ENCODE peak calls at places on chromosomes 16 and 17, in five cellular contexts. One of them, this sample, is unnamed.

GRCh38 chr17:54257440-54257839 is 434.7 kb downstream of the KIF2B start:
- DNase-seq in EL: no peak
- DNase-seq in effector memory CD4-positive, alpha-beta T cell: no peak
- DNase-seq in GM12891: no peak
- DNase-seq in fibroblast of the aortic adventitia: no peak
- DNase-seq in this sample: no peak

GRCh38 chr17:179721-180379 is 1.6 kb downstream of the DOC2B start:
- DNase-seq in EL: no peak
- DNase-seq in effector memory CD4-positive, alpha-beta T cell: no peak
- DNase-seq in GM12891: no peak
- DNase-seq in fibroblast of the aortic adventitia: no peak
- DNase-seq in this sample: no peak

GRCh38 chr16:88542231-88542630 is 28.0 kb upstream of the ZC3H18 start:
- DNase-seq in EL: no peak
- DNase-seq in effector memory CD4-positive, alpha-beta T cell: no peak
- DNase-seq in GM12891: no peak
- DNase-seq in fibroblast of the aortic adventitia: no peak
- DNase-seq in this sample: no peak

GRCh38 chr16:3101841-3102470 is 2.9 kb upstream of the ZSCAN10 start:
- DNase-seq in EL: no peak
- DNase-seq in effector memory CD4-positive, alpha-beta T cell: no peak
- DNase-seq in GM12891: no peak
- DNase-seq in fibroblast of the aortic adventitia: no peak
- DNase-seq in this sample: no peak

GRCh38 chr16:1535391-1536291 is 2.2 kb downstream of the TMEM204 start:
- DNase-seq in EL: no peak
- DNase-seq in effector memory CD4-positive, alpha-beta T cell: no peak
- DNase-seq in GM12891: no peak
- DNase-seq in fibroblast of the aortic adventitia: peak; percentile 45
- DNase-seq in this sample: no peak

GRCh38 chr16:15482068-15482747 is 47.8 kb downstream of the BMERB1 start:
- DNase-seq in EL: peak; percentile 94
- DNase-seq in effector memory CD4-positive, alpha-beta T cell: no peak
- DNase-seq in GM12891: no peak
- DNase-seq in fibroblast of the aortic adventitia: peak; percentile 90
- DNase-seq in this sample: no peak

GRCh38 chr16:85227262-85227923 is 115.1 kb upstream of the CIBAR2 start:
- DNase-seq in EL: no peak
- DNase-seq in effector memory CD4-positive, alpha-beta T cell: no peak
- DNase-seq in GM12891: peak; percentile 76
- DNase-seq in fibroblast of the aortic adventitia: no peak
- DNase-seq in this sample: peak; percentile 89

GRCh38 chr17:19753661-19754463 is 5.8 kb upstream of the ALDH3A1 start:
- DNase-seq in EL: peak; percentile 29
- DNase-seq in effector memory CD4-positive, alpha-beta T cell: no peak
- DNase-seq in GM12891: no peak
- DNase-seq in fibroblast of the aortic adventitia: no peak
- DNase-seq in this sample: no peak

GRCh38 chr16:35686595-35686994 is 2227.2 kb downstream of the TP53TG3F start:
- DNase-seq in EL: no peak
- DNase-seq in effector memory CD4-positive, alpha-beta T cell: no peak
- DNase-seq in GM12891: no peak
- DNase-seq in fibroblast of the aortic adventitia: no peak
- DNase-seq in this sample: no peak

GRCh38 chr17:48542956-48543853 is 1.7 kb downstream of the HOXB2 start:
- DNase-seq in EL: peak; percentile 48
- DNase-seq in effector memory CD4-positive, alpha-beta T cell: no peak
- DNase-seq in GM12891: peak; percentile 68
- DNase-seq in fibroblast of the aortic adventitia: peak; percentile 54
- DNase-seq in this sample: peak; percentile 83

GRCh38 chr16:79690159-79690558 is 89.6 kb upstream of the MAF start:
- DNase-seq in EL: no peak
- DNase-seq in effector memory CD4-positive, alpha-beta T cell: no peak
- DNase-seq in GM12891: no peak
- DNase-seq in fibroblast of the aortic adventitia: no peak
- DNase-seq in this sample: no peak

GRCh38 chr17:56074366-56074765 is 78.9 kb upstream of the ANKFN1 start:
- DNase-seq in EL: no peak
- DNase-seq in effector memory CD4-positive, alpha-beta T cell: no peak
- DNase-seq in GM12891: no peak
- DNase-seq in fibroblast of the aortic adventitia: no peak
- DNase-seq in this sample: no peak

GRCh38 chr16:66566051-66566901 is at the start of gene CMTM1:
- DNase-seq in EL: no peak
- DNase-seq in effector memory CD4-positive, alpha-beta T cell: no peak
- DNase-seq in GM12891: no peak
- DNase-seq in fibroblast of the aortic adventitia: no peak
- DNase-seq in this sample: no peak

GRCh38 chr17:57699751-57700186 is 45.3 kb downstream of the CCDC182 start:
- DNase-seq in EL: no peak
- DNase-seq in effector memory CD4-positive, alpha-beta T cell: no peak
- DNase-seq in GM12891: no peak
- DNase-seq in fibroblast of the aortic adventitia: no peak
- DNase-seq in this sample: no peak

GRCh38 chr17:5049314-5049819 is 14.1 kb upstream of the SLC52A1 start:
- DNase-seq in EL: no peak
- DNase-seq in effector memory CD4-positive, alpha-beta T cell: peak; percentile 69
- DNase-seq in GM12891: no peak
- DNase-seq in fibroblast of the aortic adventitia: no peak
- DNase-seq in this sample: no peak

GRCh38 chr17:27525316-27525715 is 69.1 kb downstream of the KSR1 start:
- DNase-seq in EL: no peak
- DNase-seq in effector memory CD4-positive, alpha-beta T cell: no peak
- DNase-seq in GM12891: no peak
- DNase-seq in fibroblast of the aortic adventitia: peak; percentile 63
- DNase-seq in this sample: no peak

GRCh38 chr17:63086483-63087185 is 120.6 kb downstream of the TANC2 start:
- DNase-seq in EL: no peak
- DNase-seq in effector memory CD4-positive, alpha-beta T cell: no peak
- DNase-seq in GM12891: no peak
- DNase-seq in fibroblast of the aortic adventitia: no peak
- DNase-seq in this sample: no peak

GRCh38 chr16:9225527-9226316 is 134.3 kb downstream of the HAPSTR1 start:
- DNase-seq in EL: peak; percentile 11
- DNase-seq in effector memory CD4-positive, alpha-beta T cell: no peak
- DNase-seq in GM12891: no peak
- DNase-seq in fibroblast of the aortic adventitia: no peak
- DNase-seq in this sample: no peak

GRCh38 chr16:81546781-81547180 is 102.2 kb downstream of the CMIP start:
- DNase-seq in EL: no peak
- DNase-seq in effector memory CD4-positive, alpha-beta T cell: no peak
- DNase-seq in GM12891: no peak
- DNase-seq in fibroblast of the aortic adventitia: no peak
- DNase-seq in this sample: no peak

GRCh38 chr16:68901910-68902309 is 58.6 kb downstream of the TANGO6 start:
- DNase-seq in EL: peak; percentile 13
- DNase-seq in effector memory CD4-positive, alpha-beta T cell: no peak
- DNase-seq in GM12891: no peak
- DNase-seq in fibroblast of the aortic adventitia: peak; percentile 85
- DNase-seq in this sample: no peak